ENCODE peak calls at places on chromosomes 1 and 21, in five cellular contexts. E is MM.1S, Q is hepatocyte, P is HCT116, W is PC-9. D is an unnamed sample.

GRCh38 chr1:50930965-50931737 is 28.9 kb downstream of the FAF1 start:
- DNase-seq in E (no peak), Q (no peak), P (no peak), W (no peak), D (no peak)

GRCh38 chr1:219757890-219758289 is 145.0 kb upstream of the ZC3H11B start:
- DNase-seq in E (no peak), Q (peak; percentile 17), P (no peak), W (no peak), D (no peak)

GRCh38 chr21:41658321-41658720 is 108.5 kb downstream of the RIPK4 start:
- DNase-seq in E (no peak), Q (no peak), P (no peak), W (no peak), D (no peak)

GRCh38 chr1:24930703-24931480 is 816 bp upstream of the RUNX3 start:
- DNase-seq in E (peak; percentile 8), Q (no peak), P (no peak), W (no peak), D (peak; percentile 35)

GRCh38 chr1:32142446-32143301 is 34.8 kb downstream of the KPNA6 start:
- DNase-seq in E (no peak), Q (peak; percentile 85), P (no peak), W (peak; percentile 17), D (peak; percentile 27)

GRCh38 chr1:116127123-116127847 is 16.1 kb downstream of the MAB21L3 start:
- DNase-seq in E (no peak), Q (no peak), P (no peak), W (no peak), D (no peak)

GRCh38 chr1:157105988-157106812 is 6.6 kb upstream of the ETV3L start:
- DNase-seq in E (peak; percentile 16), Q (peak; percentile 44), P (no peak), W (peak; percentile 31), D (no peak)

GRCh38 chr1:3469849-3470649 is 15.6 kb downstream of the ARHGEF16 start:
- DNase-seq in E (no peak), Q (no peak), P (no peak), W (no peak), D (no peak)

GRCh38 chr1:52556641-52557360 is 3.9 kb upstream of the TUT4 start:
- DNase-seq in E (no peak), Q (no peak), P (no peak), W (no peak), D (no peak)

GRCh38 chr21:42233067-42233981 is 14.4 kb downstream of the ABCG1 start:
- DNase-seq in E (peak; percentile 66), Q (peak; percentile 74), P (no peak), W (no peak), D (peak; percentile 49)

GRCh38 chr1:153608742-153609584 is 4.0 kb downstream of the S100A16 start:
- DNase-seq in E (no peak), Q (peak; percentile 79), P (peak; percentile 90), W (peak; percentile 94), D (peak; percentile 83)

GRCh38 chr21:15034126-15034848 is 30.5 kb downstream of the NRIP1 start:
- DNase-seq in E (no peak), Q (no peak), P (no peak), W (no peak), D (no peak)

GRCh38 chr1:216047821-216048220 is 375.4 kb downstream of the USH2A start:
- DNase-seq in E (no peak), Q (no peak), P (no peak), W (no peak), D (no peak)

GRCh38 chr1:184228558-184228957 is 158.3 kb upstream of the C1orf21 start:
- DNase-seq in E (no peak), Q (no peak), P (no peak), W (no peak), D (no peak)

GRCh38 chr1:31655756-31656155 is 11.1 kb upstream of the PEF1 start:
- DNase-seq in E (no peak), Q (no peak), P (no peak), W (no peak), D (no peak)

GRCh38 chr21:15293251-15293650 is 228.5 kb upstream of the NRIP1 start:
- DNase-seq in E (no peak), Q (peak; percentile 71), P (peak; percentile 15), W (peak; percentile 43), D (peak; percentile 79)

GRCh38 chr1:8629241-8630091 is 188.0 kb downstream of the RERE start:
- DNase-seq in E (peak; percentile 39), Q (no peak), P (no peak), W (no peak), D (no peak)

GRCh38 chr1:111725192-111725591 is 14.0 kb downstream of the INKA2 start:
- DNase-seq in E (no peak), Q (no peak), P (no peak), W (no peak), D (no peak)

GRCh38 chr21:36330904-36331303 is 10.9 kb downstream of the MORC3 start:
- DNase-seq in E (peak; percentile 78), Q (peak; percentile 53), P (peak; percentile 27), W (peak; percentile 32), D (peak; percentile 62)

GRCh38 chr1:207241164-207241934 is 80.1 kb upstream of the CD55 start:
- DNase-seq in E (no peak), Q (peak; percentile 47), P (no peak), W (peak; percentile 44), D (peak; percentile 6)

GRCh38 chr21:42161957-42162681 is 56.8 kb upstream of the ABCG1 start:
- DNase-seq in E (no peak), Q (peak; percentile 42), P (no peak), W (no peak), D (peak; percentile 36)

GRCh38 chr1:156508205-156508954 is 7.8 kb upstream of the MEF2D start:
- DNase-seq in E (peak; percentile 11), Q (no peak), P (no peak), W (no peak), D (no peak)

GRCh38 chr1:33137800-33138199 is 44.0 kb downstream of the TRIM62 start:
- DNase-seq in E (no peak), Q (peak; percentile 58), P (no peak), W (no peak), D (peak; percentile 91)

GRCh38 chr1:93123141-93123783 is 44.2 kb downstream of the MTF2 start:
- DNase-seq in E (no peak), Q (no peak), P (no peak), W (no peak), D (no peak)

GRCh38 chr1:54341763-54342162 is 64.4 kb downstream of the SSBP3 start:
- DNase-seq in E (no peak), Q (no peak), P (no peak), W (no peak), D (no peak)

GRCh38 chr1:193971595-193971994 is 785.2 kb upstream of the B3GALT2 start:
- DNase-seq in E (no peak), Q (no peak), P (no peak), W (peak; percentile 11), D (no peak)

GRCh38 chr21:45041351-45041805 is 33.0 kb upstream of the ADARB1 start:
- DNase-seq in E (no peak), Q (peak; percentile 50), P (no peak), W (no peak), D (no peak)

GRCh38 chr1:41481109-41481775 is 3.2 kb downstream of the EDN2 start:
- DNase-seq in E (no peak), Q (no peak), P (no peak), W (no peak), D (no peak)

GRCh38 chr1:109619405-109619654 is at the start of gene GNAT2:
- DNase-seq in E (peak; percentile 10), Q (no peak), P (no peak), W (no peak), D (no peak)

GRCh38 chr1:34746785-34747637 is 7.8 kb upstream of the GJB5 start:
- DNase-seq in E (no peak), Q (no peak), P (no peak), W (no peak), D (no peak)

GRCh38 chr1:34749983-34750382 is 4.9 kb upstream of the GJB5 start:
- DNase-seq in E (no peak), Q (no peak), P (no peak), W (no peak), D (no peak)

GRCh38 chr1:34753163-34753562 is 1.7 kb upstream of the GJB5 start:
- DNase-seq in E (no peak), Q (no peak), P (peak; percentile 8), W (no peak), D (no peak)

GRCh38 chr1:34747638-34747941 is 7.3 kb upstream of the GJB5 start:
- DNase-seq in E (no peak), Q (no peak), P (no peak), W (no peak), D (no peak)

DNA sequence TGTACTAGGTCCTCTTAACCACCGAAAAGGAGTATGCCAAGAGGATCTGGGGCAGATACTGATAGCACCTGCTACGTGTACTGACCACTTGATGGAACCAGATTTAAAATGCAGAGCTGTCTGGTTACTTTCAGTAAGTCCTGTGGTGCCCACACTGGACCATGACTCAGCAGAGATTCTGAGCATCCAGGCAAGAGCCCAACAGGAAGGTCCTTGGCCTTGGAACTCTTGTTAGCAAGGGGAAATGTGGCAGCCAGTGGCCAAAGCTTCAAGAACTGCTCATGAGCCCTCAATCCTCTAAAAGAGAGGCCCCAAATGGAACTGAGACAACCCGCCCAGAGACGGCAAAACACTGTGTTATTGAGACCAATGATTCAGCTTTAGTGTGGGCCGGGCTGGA is 4.2 kb upstream of the GJB5 start:
- DNase-seq in E (no peak), Q (no peak), P (no peak), W (no peak), D (no peak)
- H3K9me2 ChIP-seq in E (no peaks in the 10 kb centered on the region), Q (no peaks in the 10 kb centered on the region), P (no peaks in the 10 kb centered on the region), W (no peaks in the 10 kb centered on the region), D (peaks cover 4% of the 10 kb centered on the region)

GRCh38 chr1:6197746-6198427 is 1.5 kb downstream of the RPL22 start:
- DNase-seq in E (no peak), Q (no peak), P (no peak), W (no peak), D (no peak)
- H3K9me2 ChIP-seq in E (no peaks in the 10 kb centered on the region), Q (no peaks in the 10 kb centered on the region), P (no peaks in the 10 kb centered on the region), W (no peaks in the 10 kb centered on the region), D (no peaks in the 10 kb centered on the region)

DNA sequence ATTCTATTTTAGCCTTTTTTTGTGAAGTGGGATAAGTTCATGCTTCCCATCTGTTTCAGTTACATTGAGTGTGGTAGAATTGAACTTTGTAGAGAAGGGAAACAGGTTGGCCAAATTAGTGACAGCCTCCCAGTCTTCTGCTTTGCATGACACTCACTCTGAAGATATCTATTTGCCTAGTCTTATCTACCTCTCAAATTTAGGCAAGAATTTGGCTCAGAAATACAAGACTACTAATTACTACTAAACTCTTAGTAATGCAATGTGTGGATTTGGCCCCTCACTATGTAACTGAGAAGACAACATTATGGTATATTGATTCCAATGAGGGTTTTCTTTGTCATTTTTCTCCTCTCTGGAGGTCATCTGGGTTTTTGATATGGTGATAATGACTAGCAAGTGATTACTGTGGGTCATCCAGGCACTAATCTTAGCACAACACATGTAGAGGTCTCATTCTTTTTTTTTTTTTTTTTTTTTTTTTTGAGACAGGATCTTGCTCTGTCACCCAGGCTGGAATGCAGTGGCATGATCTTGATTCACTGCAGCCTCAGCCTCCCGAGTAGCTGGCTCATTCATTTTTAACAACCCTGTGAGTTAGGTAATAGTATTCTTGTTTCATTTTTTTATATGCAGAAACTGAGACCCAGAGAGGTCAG is 6.3 kb downstream of the FAM20B start:
- DNase-seq in E (no peak), Q (no peak), P (no peak), W (no peak), D (no peak)
- H3K9me2 ChIP-seq in E (no peaks in the 10 kb centered on the region), Q (no peaks in the 10 kb centered on the region), P (no peaks in the 10 kb centered on the region), W (no peaks in the 10 kb centered on the region), D (no peaks in the 10 kb centered on the region)

DNA sequence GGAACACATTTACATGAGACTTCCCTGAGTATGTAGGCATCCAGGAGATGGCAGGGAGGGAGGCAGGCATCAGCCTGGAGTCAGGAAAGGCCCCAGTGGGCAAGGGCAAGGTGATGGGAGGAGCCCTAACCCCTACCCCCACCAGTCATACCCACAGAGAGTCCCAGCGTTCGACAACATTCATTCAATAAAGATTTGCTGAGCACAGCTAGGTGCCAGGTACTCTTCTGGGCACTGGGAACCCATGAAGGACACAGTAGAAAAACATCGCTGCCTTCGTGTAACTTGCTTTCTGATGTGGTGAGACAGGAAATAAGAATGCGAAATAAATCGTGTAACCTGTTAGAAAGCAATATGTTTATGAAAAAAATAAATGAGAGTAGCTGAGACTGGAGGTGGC is 77.3 kb upstream of the GADD45A start:
- DNase-seq in E (no peak), Q (no peak), P (no peak), W (no peak), D (no peak)
- H3K9me2 ChIP-seq in E (no peaks in the 10 kb centered on the region), Q (no peaks in the 10 kb centered on the region), P (no peaks in the 10 kb centered on the region), W (no peaks in the 10 kb centered on the region), D (no peaks in the 10 kb centered on the region)

D was measured in GM23338.